ENCODE peak calls at places on chromosome 5, in ten cellular contexts. N is GM12878, J is GM23248, O is neural progenitor cell, F is endothelial cell of umbilical vein, H is fibroblast of lung, U is HepG2, W is K562, I is GM23338, R is HCT116. D is an unnamed sample.

GRCh38 chr5:17189381-17190036 is 27.9 kb upstream of the BASP1 start:
- DNase-seq in I (peak), U (peak), J (peak), F (peak), W (peak), O (peak), H (peak), N (peak), R (peak), D (peak)

GRCh38 chr5:78659714-78660113 is 11.1 kb upstream of the LHFPL2 start:
- DNase-seq in U (peak), F (peak), N (no peak), H (peak), I (no peak), O (no peak), W (no peak), R (no peak), J (no peak), D (peak)

GRCh38 chr5:172559004-172559932 is 81.8 kb upstream of the NEURL1B start:
- DNase-seq in O (no peak), H (peak), I (no peak), W (no peak), J (peak), R (peak), N (no peak), F (no peak), U (no peak), D (no peak)

GRCh38 chr5:43780586-43780985 is 177.6 kb downstream of the NNT start:
- DNase-seq in O (no peak), H (peak), W (no peak), J (peak), I (no peak), U (no peak), F (no peak), N (no peak), R (no peak), D (no peak)

GRCh38 chr5:57028166-57028565 is 76.2 kb upstream of the MIER3 start:
- DNase-seq in H (no peak), F (peak), J (no peak), I (no peak), W (no peak), U (no peak), N (no peak), R (no peak), O (no peak), D (no peak)

GRCh38 chr5:160449458-160449857 is 27.8 kb downstream of the PTTG1 start:
- DNase-seq in U (no peak), W (no peak), N (no peak), H (no peak), F (no peak), R (no peak), J (no peak), I (no peak), O (no peak), D (no peak)

GRCh38 chr5:165304193-165304820 is 1798.9 kb downstream of the MAT2B start:
- DNase-seq in I (no peak), H (no peak), J (no peak), N (no peak), R (no peak), F (no peak), U (no peak), O (no peak), W (no peak), D (no peak)

GRCh38 chr5:126970517-126971017 is 59.8 kb downstream of the MARCHF3 start:
- DNase-seq in O (no peak), F (peak), J (peak), R (no peak), W (no peak), H (peak), U (no peak), N (no peak), I (no peak), D (no peak)

GRCh38 chr5:14502291-14502690 is 79.3 kb upstream of the OTULINL start:
- DNase-seq in I (no peak), U (no peak), N (no peak), W (no peak), R (no peak), F (no peak), J (no peak), H (no peak), O (no peak), D (no peak)

GRCh38 chr5:95080456-95080855 is 204.4 kb downstream of the MCTP1 start:
- DNase-seq in J (no peak), F (peak), R (no peak), O (no peak), W (no peak), U (no peak), I (no peak), N (no peak), H (peak), D (no peak)

GRCh38 chr5:16880547-16880946 is 55.5 kb downstream of the MYO10 start:
- DNase-seq in J (no peak), U (no peak), O (no peak), N (no peak), F (no peak), I (no peak), R (no peak), W (no peak), H (no peak), D (no peak)

GRCh38 chr5:65478336-65478735 is 3.4 kb downstream of the ADAMTS6 start:
- DNase-seq in J (no peak), N (no peak), H (no peak), R (no peak), O (no peak), I (no peak), F (no peak), W (no peak), U (no peak), D (no peak)

GRCh38 chr5:89932771-89933181 is 476.8 kb downstream of the CETN3 start:
- DNase-seq in H (peak), N (no peak), U (no peak), O (no peak), W (no peak), R (no peak), J (no peak), F (peak), I (peak), D (no peak)

GRCh38 chr5:124136609-124137008 is 609.8 kb downstream of the ZNF608 start:
- DNase-seq in R (no peak), W (no peak), O (no peak), J (no peak), U (no peak), F (no peak), H (no peak), I (no peak), N (no peak), D (no peak)

GRCh38 chr5:79842991-79843390 is 148.1 kb downstream of the MTX3 start:
- DNase-seq in U (no peak), R (no peak), J (no peak), W (no peak), N (no peak), O (no peak), H (no peak), I (no peak), F (no peak), D (no peak)

GRCh38 chr5:171595801-171596231 is 176.4 kb downstream of the FGF18 start:
- DNase-seq in F (peak), U (peak), H (peak), O (no peak), R (no peak), I (no peak), J (peak), W (no peak), N (no peak), D (no peak)

GRCh38 chr5:1495525-1495897 is 28.2 kb downstream of the LPCAT1 start:
- DNase-seq in U (no peak), J (no peak), N (no peak), F (no peak), I (no peak), R (no peak), H (no peak), W (no peak), O (no peak), D (no peak)

GRCh38 chr5:178993955-178994579 is 1.1 kb downstream of the GRM6 start:
- DNase-seq in I (peak), J (no peak), H (no peak), U (no peak), W (no peak), F (no peak), R (no peak), N (no peak), O (no peak), D (no peak)

GRCh38 chr5:178996156-178996555 is 1.0 kb upstream of the GRM6 start:
- DNase-seq in H (no peak), F (no peak), O (peak), W (no peak), I (peak), R (no peak), U (no peak), N (no peak), J (no peak), D (no peak)

GRCh38 chr5:178993236-178993765 is 1.8 kb downstream of the GRM6 start:
- DNase-seq in U (no peak), H (no peak), W (no peak), I (no peak), R (no peak), O (no peak), J (no peak), N (no peak), F (no peak), D (no peak)

GRCh38 chr5:178995341-178995690 is 196 bp upstream of the GRM6 start:
- DNase-seq in F (no peak), J (peak), R (no peak), H (no peak), N (no peak), W (no peak), U (no peak), O (no peak), I (no peak), D (no peak)

GRCh38 chr5:178994580-178995340 is at the start of gene GRM6:
- DNase-seq in J (peak), H (no peak), I (peak), F (no peak), O (peak), U (no peak), W (no peak), R (no peak), N (no peak), D (no peak)
- TF ChIP-seq EZH2 in J (no peak), H (no peak), I (peak), F (no peak), O (peak), U (no peak), W (no peak), R (no peak), N (no peak), D (no peak)

DNA sequence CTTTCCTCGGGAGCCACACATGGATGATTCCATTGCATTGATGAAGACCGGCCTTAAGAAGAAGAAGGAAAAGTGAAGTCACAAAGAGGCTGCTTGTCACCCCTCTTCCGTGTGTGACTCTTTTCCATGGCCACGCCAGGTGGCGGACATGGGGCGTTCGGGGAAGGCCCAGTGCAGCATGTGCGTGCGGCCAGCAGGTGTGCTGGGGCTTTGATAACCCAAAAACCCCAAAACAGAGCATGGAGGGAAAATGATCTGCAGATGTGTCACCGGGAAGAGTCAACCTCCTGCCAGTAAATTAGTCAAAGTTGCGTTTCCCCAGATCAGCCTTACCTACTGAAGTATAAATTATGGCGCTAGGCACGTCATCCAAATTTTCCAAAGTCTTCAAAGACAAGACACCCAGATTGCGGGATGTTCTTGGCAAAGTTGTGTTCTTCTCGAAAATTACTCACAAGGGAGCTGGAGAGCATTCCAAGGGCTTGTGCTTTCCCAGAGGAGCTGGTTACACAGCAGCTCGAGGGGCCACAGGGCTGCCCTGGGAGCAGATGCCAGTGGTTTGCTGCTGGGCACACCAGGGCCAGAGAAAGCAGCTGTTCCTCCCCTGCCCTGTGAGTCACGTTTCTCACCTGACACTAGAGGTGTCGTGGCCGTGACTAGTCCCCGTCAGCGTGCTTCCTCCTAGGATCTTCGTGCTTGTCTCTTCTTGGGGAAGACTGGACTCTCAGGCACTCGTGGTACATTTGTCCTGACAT is 53.9 kb downstream of the IRX2 start:
- DNase-seq in N (no peak), U (no peak), W (peak), I (no peak), H (peak), R (no peak), O (no peak), J (no peak), F (no peak), D (no peak)
- TF ChIP-seq EZH2 in N (no peak), U (no peak), W (no peak), I (no peak), H (no peak), R (no peak), O (no peak), J (no peak), F (no peak), D (no peak)

GRCh38 chr5:177403826-177404640 is 3.6 kb upstream of the PFN3 start:
- DNase-seq in U (no peak), F (peak), W (peak), J (peak), N (no peak), I (peak), O (peak), H (peak), R (peak), D (peak)
- TF ChIP-seq EZH2 in U (no peak), F (no peak), W (no peak), J (no peak), N (no peak), I (peak), O (peak), H (no peak), R (no peak), D (no peak)

GRCh38 chr5:174732040-174733020 is 7.9 kb downstream of the MSX2 start:
- DNase-seq in U (no peak), N (no peak), F (no peak), J (no peak), W (no peak), O (peak), I (peak), R (no peak), H (no peak), D (no peak)
- TF ChIP-seq EZH2 in U (no peak), N (no peak), F (peak), J (peak), W (no peak), O (peak), I (peak), R (no peak), H (peak), D (no peak)

GRCh38 chr5:76084496-76085285 is 1.5 kb downstream of the SV2C start:
- DNase-seq in O (peak), R (no peak), J (peak), I (peak), W (peak), F (no peak), N (no peak), U (no peak), H (no peak), D (peak)

GRCh38 chr5:76083555-76084495 is 642 bp downstream of the SV2C start:
- DNase-seq in F (no peak), O (peak), U (no peak), R (no peak), I (peak), J (peak), H (no peak), W (no peak), N (no peak), D (peak)

GRCh38 chr5:76081811-76082783 is 1.1 kb upstream of the SV2C start:
- DNase-seq in H (no peak), I (peak), O (peak), R (no peak), J (no peak), W (no peak), N (no peak), F (no peak), U (no peak), D (no peak)

GRCh38 chr5:76085286-76085579 is 2.0 kb downstream of the SV2C start:
- DNase-seq in I (no peak), F (no peak), O (no peak), H (no peak), N (no peak), J (no peak), W (no peak), R (no peak), U (no peak), D (no peak)

DNA sequence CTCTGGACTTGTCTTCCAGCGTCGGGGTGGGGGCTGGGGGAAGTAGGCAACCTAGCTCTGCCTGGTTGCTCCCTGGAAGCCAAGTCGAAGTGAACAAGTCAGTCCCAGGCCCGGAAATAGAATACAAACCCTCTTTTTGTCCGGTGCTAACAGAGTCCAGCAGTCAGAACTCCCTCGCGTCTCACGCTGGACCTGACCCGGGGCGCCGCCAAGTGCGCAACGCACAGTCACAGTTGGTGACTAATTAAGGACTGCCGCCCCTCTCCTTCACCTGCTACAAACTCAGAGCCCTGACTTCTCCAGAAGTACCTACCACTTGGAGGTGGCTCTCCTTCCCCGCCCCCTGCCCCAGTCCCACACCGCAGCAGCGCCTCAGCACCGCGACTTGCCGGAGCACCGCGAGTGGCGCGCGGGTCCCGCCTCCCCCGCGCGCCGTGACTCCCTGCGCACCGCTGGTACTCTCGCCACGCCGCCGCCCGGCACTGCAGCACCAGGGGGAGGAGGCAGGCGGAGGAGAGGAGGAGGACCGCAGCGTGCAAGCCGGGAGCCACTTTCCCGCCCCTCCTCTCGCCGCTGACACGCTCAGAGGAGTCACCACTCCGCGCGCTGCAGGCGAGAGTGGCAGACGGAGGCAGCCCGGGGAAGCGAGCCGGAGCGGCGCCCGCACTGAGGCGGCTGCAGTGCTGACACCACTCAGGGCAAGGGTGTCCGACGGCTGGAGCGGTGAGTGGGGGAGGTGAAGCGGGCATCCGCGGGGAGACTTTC is at the start of gene SV2C:
- DNase-seq in R (no peak), O (peak), F (no peak), U (no peak), W (no peak), I (peak), H (peak), J (peak), N (no peak), D (peak)
- TF ChIP-seq EZH2 in R (no peak), O (no peak), F (no peak), U (no peak), W (no peak), I (peak), H (no peak), J (peak), N (no peak), D (no peak)

GRCh38 chr5:174731214-174732039 is 7.0 kb downstream of the MSX2 start:
- DNase-seq in N (no peak), H (no peak), J (no peak), O (peak), R (no peak), F (no peak), W (no peak), I (peak), U (no peak), D (no peak)
- TF ChIP-seq EZH2 in N (no peak), H (peak), J (no peak), O (peak), R (no peak), F (peak), W (no peak), I (peak), U (no peak), D (no peak)